ENCODE peak calls at places on chromosome 17, in eight cellular contexts. O is cardiac muscle cell; M is thoracic aorta; P is lower lobe of right lung; V is stomach; H is SK-N-SH; W is GM23338; J is CD8-positive, alpha-beta T cell. T is an unnamed sample.
A peak's percentile ranks its signal among the peaks of the same experiment; 100 is the strongest.

GRCh38 chr17:75959046-75959838 is 18.4 kb upstream of the FBF1 start:
- DNase-seq in O (no peak), M (no peak), P (no peak), V (no peak), H (no peak), W (peak; percentile 70), J (no peak), T (no peak)

GRCh38 chr17:27545562-27546229 is 85.3 kb upstream of the LGALS9 start:
- DNase-seq in O (no peak), M (no peak), P (no peak), V (no peak), H (no peak), W (no peak), J (no peak), T (peak; percentile 76)

GRCh38 chr17:49454050-49454449 is 39.4 kb upstream of the PHB1 start:
- DNase-seq in O (no peak), M (no peak), P (no peak), V (no peak), H (no peak), W (no peak), J (no peak), T (no peak)

GRCh38 chr17:3935825-3936355 is 19.6 kb upstream of the P2RX1 start:
- DNase-seq in O (no peak), M (no peak), P (no peak), V (no peak), H (no peak), W (no peak), J (no peak), T (no peak)

GRCh38 chr17:77665833-77666232 is 292.7 kb upstream of the TNRC6C start:
- DNase-seq in O (no peak), M (no peak), P (no peak), V (no peak), H (no peak), W (no peak), J (no peak), T (no peak)

GRCh38 chr17:32285770-32286517 is 20.3 kb downstream of the RHBDL3 start:
- DNase-seq in O (no peak), M (no peak), P (no peak), V (no peak), H (no peak), W (no peak), J (no peak), T (no peak)

GRCh38 chr17:82064433-82065192 is 991 bp downstream of the DUS1L start:
- DNase-seq in O (no peak), M (no peak), P (no peak), V (peak; percentile 57), H (no peak), W (peak; percentile 24), J (no peak), T (no peak)

GRCh38 chr17:82014971-82015310 is 7.7 kb downstream of the CENPX start:
- DNase-seq in O (no peak), M (no peak), P (no peak), V (no peak), H (no peak), W (no peak), J (no peak), T (no peak)

GRCh38 chr17:27950995-27951394 is 57.8 kb upstream of the LYRM9 start:
- DNase-seq in O (no peak), M (no peak), P (no peak), V (no peak), H (no peak), W (no peak), J (no peak), T (no peak)

GRCh38 chr17:73359255-73359816 is 47.5 kb upstream of the CDC42EP4 start:
- DNase-seq in O (no peak), M (no peak), P (no peak), V (no peak), H (no peak), W (no peak), J (no peak), T (no peak)

GRCh38 chr17:61409301-61410099 is 9.9 kb downstream of the TBX2 start:
- DNase-seq in O (peak; percentile 86), M (no peak), P (peak; percentile 63), V (peak; percentile 69), H (peak; percentile 73), W (peak; percentile 73), J (peak; percentile 65), T (no peak)
- TF ChIP-seq CTCF in O (peak; percentile 45), M (peak; percentile 28), P (peak; percentile 33), V (peak; percentile 64), H (no peak), W (no peak), J (no peak), T (peak; percentile 45)

GRCh38 chr17:79848370-79848766 is 9.1 kb upstream of the CBX4 start:
- DNase-seq in O (no peak), M (no peak), P (no peak), V (no peak), H (no peak), W (no peak), J (no peak), T (no peak)
- H3K4me3 ChIP-seq in O (no peak overlapping the region), M (no peak overlapping the region), P (no peak overlapping the region), V (no peak overlapping the region), H (no peak overlapping the region), W (no peak overlapping the region), J (no peak overlapping the region), T (no peak overlapping the region)

GRCh38 chr17:16923904-16924700 is 47.8 kb downstream of the TNFRSF13B start:
- DNase-seq in O (no peak), M (no peak), P (peak; percentile 22), V (peak; percentile 15), H (no peak), W (no peak), J (no peak), T (no peak)

GRCh38 chr17:16920628-16921020 is 51.3 kb downstream of the TNFRSF13B start:
- DNase-seq in O (no peak), M (no peak), P (peak; percentile 25), V (no peak), H (no peak), W (no peak), J (no peak), T (no peak)

GRCh38 chr17:16923097-16923903 is 48.6 kb downstream of the TNFRSF13B start:
- DNase-seq in O (no peak), M (no peak), P (peak; percentile 37), V (peak; percentile 25), H (no peak), W (no peak), J (no peak), T (no peak)

GRCh38 chr17:16924701-16925440 is 47.0 kb downstream of the TNFRSF13B start:
- DNase-seq in O (no peak), M (no peak), P (peak; percentile 21), V (no peak), H (no peak), W (no peak), J (no peak), T (no peak)

GRCh38 chr17:16922386-16923096 is 49.4 kb downstream of the TNFRSF13B start:
- DNase-seq in O (no peak), M (no peak), P (no peak), V (no peak), H (no peak), W (no peak), J (no peak), T (no peak)
- TF ChIP-seq CTCF in O (no peak), M (no peak), P (no peak), V (no peak), H (no peak), W (no peak), J (no peak), T (no peak)

GRCh38 chr17:39237586-39237985 is 11.8 kb upstream of the STAC2 start:
- DNase-seq in O (no peak), M (no peak), P (no peak), V (no peak), H (no peak), W (no peak), J (no peak), T (no peak)

GRCh38 chr17:39236383-39236927 is 10.7 kb upstream of the STAC2 start:
- DNase-seq in O (no peak), M (no peak), P (no peak), V (no peak), H (no peak), W (no peak), J (no peak), T (no peak)

GRCh38 chr17:39240631-39241030 is 14.9 kb upstream of the STAC2 start:
- DNase-seq in O (no peak), M (no peak), P (no peak), V (no peak), H (no peak), W (no peak), J (no peak), T (no peak)

GRCh38 chr17:39236981-39237441 is 11.3 kb upstream of the STAC2 start:
- DNase-seq in O (no peak), M (no peak), P (no peak), V (no peak), H (no peak), W (no peak), J (no peak), T (no peak)

GRCh38 chr17:39239640-39240314 is 14.0 kb upstream of the STAC2 start:
- DNase-seq in O (peak; percentile 67), M (no peak), P (peak; percentile 72), V (peak; percentile 78), H (peak; percentile 72), W (peak; percentile 92), J (peak; percentile 78), T (no peak)
- H3K4me3 ChIP-seq in O (no peak overlapping the region), M (no peak overlapping the region), P (no peak overlapping the region), V (no peak overlapping the region), H (no peak overlapping the region), W (peak overlapping the region; percentile 39), J (no peak overlapping the region), T (no peak overlapping the region)

DNA sequence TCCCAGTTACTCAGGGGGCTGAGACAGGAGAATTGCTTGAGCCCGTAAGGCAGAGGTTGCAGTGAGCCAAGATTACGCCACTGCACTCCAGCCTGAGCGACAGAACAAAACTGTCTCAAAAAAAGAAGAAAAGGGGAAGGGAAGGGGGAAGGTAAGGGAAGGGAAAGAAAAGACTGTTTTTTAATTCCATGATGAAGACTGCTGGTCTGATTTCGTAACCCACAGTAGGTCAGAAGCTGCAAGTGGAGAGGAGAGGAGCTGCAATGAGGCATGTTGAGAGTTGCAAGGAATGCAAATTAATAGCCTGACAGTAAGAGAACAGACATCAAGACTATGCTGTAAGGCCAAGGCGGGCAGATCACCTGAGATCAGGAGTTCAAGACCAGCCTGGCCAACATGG is 33.3 kb downstream of the HELZ start:
- DNase-seq in O (no peak), M (no peak), P (no peak), V (no peak), H (no peak), W (no peak), J (no peak), T (no peak)
- TF ChIP-seq CTCF in O (no peak), M (no peak), P (no peak), V (no peak), H (no peak), W (no peak), J (no peak), T (no peak)

GRCh38 chr17:40093005-40093579 is 7.3 kb downstream of the NR1D1 start:
- DNase-seq in O (no peak), M (no peak), P (no peak), V (no peak), H (no peak), W (no peak), J (no peak), T (no peak)
- H3K4me3 ChIP-seq in O (no peak overlapping the region), M (no peak overlapping the region), P (no peak overlapping the region), V (no peak overlapping the region), H (no peak overlapping the region), W (no peak overlapping the region), J (no peak overlapping the region), T (no peak overlapping the region)

DNA sequence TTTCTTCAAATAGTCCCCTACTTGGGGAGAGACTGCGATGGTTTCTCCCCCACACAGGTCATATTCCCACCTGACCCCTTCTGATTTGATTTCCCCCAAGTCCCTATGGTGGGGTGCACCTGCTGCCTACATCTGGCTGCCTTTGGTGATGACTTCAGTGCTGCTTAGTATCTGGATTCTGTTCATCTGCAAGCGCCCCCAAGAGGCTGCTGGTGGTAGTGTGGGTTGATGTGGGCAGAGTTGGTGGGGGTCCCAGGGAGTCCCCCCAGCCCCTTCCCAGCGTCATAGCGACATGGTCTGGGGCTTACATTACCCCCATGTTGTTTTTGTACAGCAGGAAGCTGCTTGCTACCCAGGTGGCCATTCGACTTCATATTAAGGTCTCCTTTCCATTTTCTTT is 99.2 kb downstream of the NTN1 start:
- DNase-seq in O (no peak), M (no peak), P (no peak), V (no peak), H (no peak), W (peak; percentile 54), J (no peak), T (no peak)
- TF ChIP-seq CTCF in O (peak; percentile 26), M (peak; percentile 51), P (peak; percentile 10), V (no peak), H (peak; percentile 39), W (peak; percentile 58), J (no peak), T (peak; percentile 28)

T was measured in astrocyte of the cerebellum.